ENCODE peak calls at places on chromosomes 11 and 22, in six cellular contexts. One of them, this sample, is unnamed.

GRCh38 chr11:134517621-134518293 is 105.7 kb upstream of the B3GAT1 start:
- DNase-seq in IMR-90: no peak
- DNase-seq in PC-3: no peak
- DNase-seq in GM10248: no peak
- DNase-seq in body of pancreas: no peak
- DNase-seq in fibroblast of the aortic adventitia: no peak
- DNase-seq in this sample: no peak

GRCh38 chr11:35144103-35144741 is 5.3 kb downstream of the CD44 start:
- DNase-seq in GM10248: peak; percentile 77
- DNase-seq in fibroblast of the aortic adventitia: peak; percentile 81
- DNase-seq in PC-3: peak; percentile 83
- DNase-seq in body of pancreas: peak; percentile 23
- DNase-seq in IMR-90: peak; percentile 84
- DNase-seq in this sample: peak; percentile 77

GRCh38 chr22:25057013-25057881 is 104.7 kb downstream of the KIAA1671 start:
- DNase-seq in GM10248: peak; percentile 71
- DNase-seq in IMR-90: no peak
- DNase-seq in fibroblast of the aortic adventitia: peak; percentile 20
- DNase-seq in PC-3: peak; percentile 79
- DNase-seq in body of pancreas: peak; percentile 70
- DNase-seq in this sample: peak; percentile 55

GRCh38 chr11:46361283-46362145 is 14.3 kb downstream of the DGKZ start:
- DNase-seq in PC-3: no peak
- DNase-seq in IMR-90: peak; percentile 72
- DNase-seq in fibroblast of the aortic adventitia: peak; percentile 21
- DNase-seq in body of pancreas: peak; percentile 70
- DNase-seq in GM10248: peak; percentile 94
- DNase-seq in this sample: peak; percentile 72

GRCh38 chr11:75350743-75351540 is 519 bp downstream of the ARRB1 start:
- DNase-seq in PC-3: peak; percentile 33
- DNase-seq in GM10248: peak; percentile 40
- DNase-seq in body of pancreas: peak; percentile 78
- DNase-seq in fibroblast of the aortic adventitia: peak; percentile 40
- DNase-seq in IMR-90: peak; percentile 46
- DNase-seq in this sample: no peak

GRCh38 chr22:32205974-32206773 is 1.3 kb upstream of the RFPL2 start:
- DNase-seq in IMR-90: no peak
- DNase-seq in GM10248: no peak
- DNase-seq in fibroblast of the aortic adventitia: no peak
- DNase-seq in PC-3: no peak
- DNase-seq in body of pancreas: no peak
- DNase-seq in this sample: no peak

GRCh38 chr11:124409906-124410305 is 11.1 kb upstream of the OR8B3 start:
- DNase-seq in GM10248: no peak
- DNase-seq in fibroblast of the aortic adventitia: no peak
- DNase-seq in IMR-90: no peak
- DNase-seq in body of pancreas: no peak
- DNase-seq in PC-3: no peak
- DNase-seq in this sample: no peak

GRCh38 chr11:77081381-77081851 is 14.6 kb downstream of the CAPN5 start:
- DNase-seq in PC-3: no peak
- DNase-seq in GM10248: no peak
- DNase-seq in body of pancreas: no peak
- DNase-seq in fibroblast of the aortic adventitia: no peak
- DNase-seq in IMR-90: no peak
- DNase-seq in this sample: no peak

GRCh38 chr11:111402411-111402810 is 23.3 kb upstream of the POU2AF1 start:
- DNase-seq in body of pancreas: peak; percentile 73
- DNase-seq in PC-3: no peak
- DNase-seq in IMR-90: no peak
- DNase-seq in fibroblast of the aortic adventitia: no peak
- DNase-seq in GM10248: no peak
- DNase-seq in this sample: no peak

GRCh38 chr22:32309585-32310251 is 47.9 kb upstream of the RFPL3 start:
- DNase-seq in GM10248: no peak
- DNase-seq in fibroblast of the aortic adventitia: no peak
- DNase-seq in PC-3: no peak
- DNase-seq in body of pancreas: no peak
- DNase-seq in IMR-90: no peak
- DNase-seq in this sample: no peak

GRCh38 chr22:19596680-19597398 is 72.6 kb upstream of the CLDN5 start:
- DNase-seq in body of pancreas: no peak
- DNase-seq in PC-3: no peak
- DNase-seq in fibroblast of the aortic adventitia: no peak
- DNase-seq in GM10248: no peak
- DNase-seq in IMR-90: no peak
- DNase-seq in this sample: no peak

GRCh38 chr11:62546244-62546936 is at the start of gene AHNAK:
- DNase-seq in IMR-90: peak; percentile 52
- DNase-seq in PC-3: peak; percentile 75
- DNase-seq in body of pancreas: peak; percentile 76
- DNase-seq in fibroblast of the aortic adventitia: peak; percentile 50
- DNase-seq in GM10248: peak; percentile 70
- DNase-seq in this sample: peak; percentile 63

GRCh38 chr11:7657306-7658025 is 15.8 kb downstream of the CYB5R2 start:
- DNase-seq in body of pancreas: peak; percentile 78
- DNase-seq in IMR-90: peak; percentile 68
- DNase-seq in fibroblast of the aortic adventitia: peak; percentile 87
- DNase-seq in PC-3: peak; percentile 79
- DNase-seq in GM10248: no peak
- DNase-seq in this sample: no peak

GRCh38 chr22:22386602-22387385 is 121.7 kb downstream of the ZNF280B start:
- DNase-seq in PC-3: no peak
- DNase-seq in body of pancreas: no peak
- DNase-seq in IMR-90: no peak
- DNase-seq in GM10248: no peak
- DNase-seq in fibroblast of the aortic adventitia: no peak
- DNase-seq in this sample: no peak

GRCh38 chr11:134478176-134478575 is 66.1 kb upstream of the B3GAT1 start:
- DNase-seq in IMR-90: no peak
- DNase-seq in GM10248: no peak
- DNase-seq in body of pancreas: no peak
- DNase-seq in PC-3: no peak
- DNase-seq in fibroblast of the aortic adventitia: no peak
- DNase-seq in this sample: no peak

GRCh38 chr11:117421041-117421440 is 93.4 kb downstream of the CEP164 start:
- DNase-seq in fibroblast of the aortic adventitia: no peak
- DNase-seq in PC-3: no peak
- DNase-seq in body of pancreas: no peak
- DNase-seq in IMR-90: no peak
- DNase-seq in GM10248: no peak
- DNase-seq in this sample: no peak

GRCh38 chr22:48370508-48371325 is 1457.0 kb downstream of the BRD1 start:
- DNase-seq in fibroblast of the aortic adventitia: no peak
- DNase-seq in IMR-90: no peak
- DNase-seq in GM10248: no peak
- DNase-seq in PC-3: no peak
- DNase-seq in body of pancreas: no peak
- DNase-seq in this sample: no peak

GRCh38 chr11:20362481-20362880 is 1.0 kb upstream of the HTATIP2 start:
- DNase-seq in PC-3: no peak
- DNase-seq in body of pancreas: no peak
- DNase-seq in IMR-90: no peak
- DNase-seq in fibroblast of the aortic adventitia: no peak
- DNase-seq in GM10248: no peak
- DNase-seq in this sample: no peak

GRCh38 chr11:127027000-127027399 is 26.4 kb upstream of the KIRREL3 start:
- DNase-seq in PC-3: no peak
- DNase-seq in fibroblast of the aortic adventitia: no peak
- DNase-seq in GM10248: no peak
- DNase-seq in IMR-90: no peak
- DNase-seq in body of pancreas: no peak
- DNase-seq in this sample: no peak

GRCh38 chr11:93020248-93021088 is 51.0 kb downstream of the MTNR1B start:
- DNase-seq in body of pancreas: no peak
- DNase-seq in fibroblast of the aortic adventitia: peak; percentile 96
- DNase-seq in IMR-90: peak; percentile 92
- DNase-seq in PC-3: peak; percentile 60
- DNase-seq in GM10248: no peak
- DNase-seq in this sample: no peak

GRCh38 chr11:15975742-15976141 is 380.6 kb downstream of the SOX6 start:
- DNase-seq in IMR-90: no peak
- DNase-seq in GM10248: no peak
- DNase-seq in fibroblast of the aortic adventitia: no peak
- DNase-seq in body of pancreas: no peak
- DNase-seq in PC-3: no peak
- DNase-seq in this sample: no peak

GRCh38 chr22:23675502-23676415 is 15.1 kb upstream of the RGL4 start:
- DNase-seq in GM10248: no peak
- DNase-seq in fibroblast of the aortic adventitia: no peak
- DNase-seq in PC-3: peak; percentile 3
- DNase-seq in body of pancreas: peak; percentile 56
- DNase-seq in IMR-90: no peak
- DNase-seq in this sample: no peak

GRCh38 chr11:27370374-27370773 is 7.4 kb upstream of the CCDC34 start:
- DNase-seq in body of pancreas: no peak
- DNase-seq in PC-3: no peak
- DNase-seq in fibroblast of the aortic adventitia: no peak
- DNase-seq in IMR-90: peak; percentile 76
- DNase-seq in GM10248: no peak
- DNase-seq in this sample: no peak

GRCh38 chr11:125945011-125945796 is 640 bp upstream of the VSIG10L2 start:
- DNase-seq in PC-3: no peak
- DNase-seq in fibroblast of the aortic adventitia: no peak
- DNase-seq in body of pancreas: no peak
- DNase-seq in IMR-90: no peak
- DNase-seq in GM10248: no peak
- DNase-seq in this sample: no peak

GRCh38 chr11:110087820-110088534 is 5.2 kb upstream of the ZC3H12C start:
- DNase-seq in PC-3: no peak
- DNase-seq in IMR-90: peak; percentile 79
- DNase-seq in fibroblast of the aortic adventitia: peak; percentile 40
- DNase-seq in GM10248: no peak
- DNase-seq in body of pancreas: no peak
- DNase-seq in this sample: no peak

DNA sequence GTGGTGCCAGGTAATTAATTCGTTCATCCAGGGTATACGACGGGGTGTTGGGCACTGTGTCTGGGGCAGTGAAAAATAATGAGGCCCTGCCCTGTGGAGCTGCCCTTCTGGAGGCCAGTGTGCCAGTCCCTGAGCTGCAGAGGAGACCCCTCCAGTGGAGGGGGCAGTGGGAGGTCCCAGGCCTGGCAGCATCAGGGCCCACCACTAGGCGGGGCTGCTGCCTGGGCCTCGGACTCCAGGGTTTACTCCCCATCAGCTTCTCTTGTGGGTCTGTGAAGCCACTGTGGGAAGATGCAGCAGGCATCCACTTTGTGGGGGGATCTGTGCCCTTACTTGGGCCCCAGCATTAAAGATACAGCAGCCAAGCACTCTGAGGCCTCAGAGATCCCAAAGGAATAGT is 17.4 kb upstream of the TMPRSS6 start:
- DNase-seq in GM10248: no peak
- DNase-seq in fibroblast of the aortic adventitia: no peak
- DNase-seq in body of pancreas: no peak
- DNase-seq in PC-3: no peak
- DNase-seq in IMR-90: no peak
- DNase-seq in this sample: no peak
- TF ChIP-seq CTCF in GM10248: peak; percentile 35
- TF ChIP-seq CTCF in fibroblast of the aortic adventitia: peak; percentile 32
- TF ChIP-seq CTCF in body of pancreas: no peak
- TF ChIP-seq CTCF in PC-3: peak; percentile 45
- TF ChIP-seq CTCF in IMR-90: peak; percentile 16
- TF ChIP-seq CTCF in this sample: peak; percentile 59

GRCh38 chr22:29917052-29917902 is 34.3 kb downstream of the MTMR3 start:
- DNase-seq in PC-3: no peak
- DNase-seq in fibroblast of the aortic adventitia: peak; percentile 70
- DNase-seq in body of pancreas: peak; percentile 44
- DNase-seq in IMR-90: peak; percentile 11
- DNase-seq in GM10248: no peak
- DNase-seq in this sample: no peak

GRCh38 chr22:29916007-29916544 is 33.1 kb downstream of the MTMR3 start:
- DNase-seq in GM10248: no peak
- DNase-seq in IMR-90: peak; percentile 40
- DNase-seq in fibroblast of the aortic adventitia: no peak
- DNase-seq in PC-3: no peak
- DNase-seq in body of pancreas: no peak
- DNase-seq in this sample: no peak

GRCh38 chr22:29914165-29914564 is 31.2 kb downstream of the MTMR3 start:
- DNase-seq in body of pancreas: no peak
- DNase-seq in PC-3: peak; percentile 57
- DNase-seq in GM10248: no peak
- DNase-seq in fibroblast of the aortic adventitia: peak; percentile 79
- DNase-seq in IMR-90: peak; percentile 83
- DNase-seq in this sample: no peak

GRCh38 chr22:29912605-29913398 is 29.8 kb downstream of the MTMR3 start:
- DNase-seq in PC-3: peak; percentile 81
- DNase-seq in fibroblast of the aortic adventitia: peak; percentile 96
- DNase-seq in GM10248: no peak
- DNase-seq in body of pancreas: no peak
- DNase-seq in IMR-90: peak; percentile 93
- DNase-seq in this sample: no peak

DNA sequence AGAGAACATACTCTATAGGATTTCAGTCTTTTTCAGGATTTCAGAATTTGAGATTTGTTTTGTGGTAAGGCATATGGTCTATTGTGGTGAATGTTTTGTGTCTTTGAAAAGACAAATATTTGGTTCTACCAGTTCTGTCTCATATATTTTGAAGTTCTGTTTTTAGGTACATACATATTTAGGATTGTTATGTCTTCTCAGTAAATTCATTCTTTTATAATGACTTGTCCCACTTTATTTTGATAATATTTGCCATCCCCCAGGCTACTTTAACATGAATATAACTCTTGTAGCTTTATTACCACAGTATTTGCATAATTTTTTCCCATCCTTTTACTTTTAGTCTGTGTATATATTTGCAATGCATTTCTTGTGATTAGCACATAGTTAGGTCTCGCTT is 32.0 kb downstream of the MTMR3 start:
- DNase-seq in fibroblast of the aortic adventitia: no peak
- DNase-seq in body of pancreas: no peak
- DNase-seq in IMR-90: no peak
- DNase-seq in GM10248: no peak
- DNase-seq in PC-3: no peak
- DNase-seq in this sample: no peak
- TF ChIP-seq CTCF in fibroblast of the aortic adventitia: no peak
- TF ChIP-seq CTCF in body of pancreas: no peak
- TF ChIP-seq CTCF in IMR-90: no peak
- TF ChIP-seq CTCF in GM10248: no peak
- TF ChIP-seq CTCF in PC-3: no peak
- TF ChIP-seq CTCF in this sample: no peak

DNA sequence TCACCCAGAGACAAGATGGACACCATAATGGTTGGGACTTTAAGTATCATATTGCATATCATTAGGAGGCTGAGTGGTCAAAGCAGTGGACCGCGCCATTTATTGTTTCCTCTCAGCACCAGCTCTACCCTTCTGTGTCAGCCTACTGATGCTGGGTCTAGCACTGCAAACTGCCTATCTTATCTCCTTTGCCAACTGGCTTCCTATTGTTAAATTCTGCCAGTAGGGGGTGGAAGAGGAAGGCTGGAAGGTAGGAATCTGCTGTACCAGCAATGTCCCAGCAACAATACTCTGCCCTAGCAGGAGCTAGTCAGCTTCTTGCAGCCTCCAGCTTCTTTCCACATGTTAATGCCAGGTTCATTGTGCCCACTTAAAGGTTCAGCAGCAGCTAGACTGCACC is 367.1 kb upstream of the PDGFD start:
- DNase-seq in body of pancreas: no peak
- DNase-seq in GM10248: peak; percentile 3
- DNase-seq in fibroblast of the aortic adventitia: no peak
- DNase-seq in IMR-90: no peak
- DNase-seq in PC-3: peak; percentile 57
- DNase-seq in this sample: no peak
- TF ChIP-seq CTCF in body of pancreas: no peak
- TF ChIP-seq CTCF in GM10248: no peak
- TF ChIP-seq CTCF in fibroblast of the aortic adventitia: no peak
- TF ChIP-seq CTCF in IMR-90: peak; percentile 20
- TF ChIP-seq CTCF in PC-3: peak; percentile 66
- TF ChIP-seq CTCF in this sample: peak; percentile 47

GRCh38 chr22:46487318-46487717 is 50.1 kb downstream of the CELSR1 start:
- DNase-seq in GM10248: no peak
- DNase-seq in body of pancreas: no peak
- DNase-seq in IMR-90: no peak
- DNase-seq in PC-3: no peak
- DNase-seq in fibroblast of the aortic adventitia: no peak
- DNase-seq in this sample: no peak
- TF ChIP-seq CTCF in GM10248: no peak
- TF ChIP-seq CTCF in body of pancreas: no peak
- TF ChIP-seq CTCF in IMR-90: no peak
- TF ChIP-seq CTCF in PC-3: no peak
- TF ChIP-seq CTCF in fibroblast of the aortic adventitia: no peak
- TF ChIP-seq CTCF in this sample: no peak